ENCODE peak calls at places on chromosomes 5 and 9, in five cellular contexts. J is activated naive CD4-positive, alpha-beta T cell treated with anti-CD3 and anti-CD28 coated beads, Interleukin-2, amount 50 U/mL, for 16 hours; T is AG08396; Q is T-helper 1 cell; D is HT-29. F is an unnamed sample.

GRCh38 chr5:57551251-57551650 is 68.6 kb upstream of the ACTBL2 start:
- DNase-seq in T (no peak), Q (no peak), J (no peak), D (no peak), F (no peak)

GRCh38 chr5:150618588-150619281 is 21.7 kb upstream of the SYNPO start:
- DNase-seq in Q (no peak), D (no peak), J (no peak), T (no peak), F (no peak)

GRCh38 chr5:42756630-42757601 is at the start of gene CCDC152:
- DNase-seq in J (peak), Q (peak), D (no peak), T (no peak), F (no peak)

GRCh38 chr9:114308361-114308950 is 14.4 kb upstream of the ORM1 start:
- DNase-seq in T (no peak), J (no peak), Q (no peak), D (no peak), F (no peak)

GRCh38 chr9:112380102-112380581 is at the start of gene HSDL2:
- DNase-seq in J (peak), Q (no peak), D (peak), T (no peak), F (peak)

GRCh38 chr9:92774274-92774673 is 9.6 kb upstream of the BICD2 start:
- DNase-seq in Q (no peak), J (no peak), T (peak), D (no peak), F (no peak)

GRCh38 chr5:52007230-52007858 is 624.1 kb downstream of the ISL1 start:
- DNase-seq in T (peak), D (peak), Q (no peak), J (no peak), F (peak)

GRCh38 chr5:67648201-67648671 is 451.6 kb upstream of the CD180 start:
- DNase-seq in Q (no peak), T (no peak), J (no peak), D (no peak), F (peak)

GRCh38 chr5:136279314-136279713 is 86.0 kb downstream of the TRPC7 start:
- DNase-seq in D (no peak), T (no peak), Q (no peak), J (no peak), F (no peak)

GRCh38 chr5:5146530-5147160 is 6.5 kb downstream of the ADAMTS16 start:
- DNase-seq in T (no peak), Q (no peak), D (no peak), J (no peak), F (no peak)

GRCh38 chr9:131627846-131628820 is 82.8 kb downstream of the PRRT1B start:
- DNase-seq in Q (peak), J (no peak), D (no peak), T (no peak), F (peak)

GRCh38 chr9:70470050-70471015 is 55.9 kb upstream of the KLF9 start:
- DNase-seq in T (no peak), Q (no peak), J (no peak), D (peak), F (peak)

GRCh38 chr5:51944500-51945125 is 561.4 kb downstream of the ISL1 start:
- DNase-seq in T (no peak), J (no peak), Q (no peak), D (no peak), F (no peak)

GRCh38 chr5:51821697-51822096 is 438.4 kb downstream of the ISL1 start:
- DNase-seq in Q (no peak), T (no peak), D (no peak), J (no peak), F (peak)

GRCh38 chr9:88320748-88321415 is 67.4 kb upstream of the SPIN1 start:
- DNase-seq in D (no peak), J (no peak), T (no peak), Q (no peak), F (no peak)

GRCh38 chr9:79708541-79708940 is 136.8 kb downstream of the TLE4 start:
- DNase-seq in Q (no peak), T (no peak), D (no peak), J (no peak), F (no peak)

GRCh38 chr9:134918646-134919045 is 934 bp upstream of the FCN1 start:
- DNase-seq in J (no peak), D (no peak), Q (no peak), T (no peak), F (no peak)

GRCh38 chr9:116605904-116606341 is 81.2 kb upstream of the TRIM32 start:
- DNase-seq in Q (no peak), T (no peak), D (no peak), J (no peak), F (no peak)

GRCh38 chr9:19650292-19650691 is 138.5 kb downstream of the SLC24A2 start:
- DNase-seq in J (no peak), T (no peak), Q (no peak), D (no peak), F (no peak)